ENCODE peak calls at places on chromosomes 5 and 9, in eight cellular contexts. X is heart left ventricle; F is activated naive CD8-positive, alpha-beta T cell treated with anti-CD3 and anti-CD28 coated beads, Interleukin-2, amount 50 U/mL, for 16 hours; D is GM13976; U is AG08395; W is neural progenitor cell; E is activated naive CD4-positive, alpha-beta T cell treated with Interleukin-2 at 50 U/mL for 16 hours; M is AG10803. N is an unnamed sample.

GRCh38 chr5:172455511-172456061 is 1.3 kb upstream of the SH3PXD2B start:
- DNase-seq in D (no peak), X (no peak), M (peak), U (peak), E (no peak), W (peak), F (no peak), N (no peak)

GRCh38 chr9:83981126-83981871 is 694 bp downstream of the RMI1 start:
- DNase-seq in M (peak), F (no peak), W (peak), E (no peak), U (peak), D (peak), X (peak), N (peak)

GRCh38 chr5:20497356-20497755 is 509.4 kb upstream of the CDH18 start:
- DNase-seq in M (no peak), W (no peak), D (no peak), E (no peak), F (no peak), U (no peak), X (no peak), N (no peak)

GRCh38 chr5:69032009-69032408 is 61.8 kb upstream of the SLC30A5 start:
- DNase-seq in M (no peak), F (no peak), U (no peak), E (no peak), W (peak), X (no peak), D (no peak), N (no peak)

GRCh38 chr5:56934325-56934724 is 17.6 kb downstream of the MIER3 start:
- DNase-seq in W (no peak), D (no peak), E (no peak), X (no peak), U (no peak), F (no peak), M (no peak), N (no peak)

GRCh38 chr5:125199968-125200841 is 453.8 kb upstream of the ZNF608 start:
- DNase-seq in U (peak), F (no peak), E (no peak), M (no peak), W (peak), D (no peak), X (no peak), N (peak)

GRCh38 chr5:115166744-115167393 is 2.8 kb downstream of the TRIM36 start:
- DNase-seq in F (no peak), X (no peak), U (no peak), W (no peak), D (no peak), E (no peak), M (no peak), N (no peak)

GRCh38 chr9:85483214-85483613 is 258.5 kb downstream of the AGTPBP1 start:
- DNase-seq in D (no peak), F (no peak), W (no peak), X (no peak), E (no peak), M (no peak), U (no peak), N (peak)

GRCh38 chr9:121288557-121288873 is 20.6 kb downstream of the GSN start:
- DNase-seq in X (no peak), W (no peak), U (no peak), F (no peak), D (no peak), M (no peak), E (no peak), N (no peak)

GRCh38 chr9:129333961-129334743 is 156.1 kb upstream of the IER5L start:
- DNase-seq in U (peak), D (no peak), E (no peak), M (peak), W (peak), X (peak), F (no peak), N (no peak)

GRCh38 chr9:110960288-110960687 is 78.0 kb downstream of the LPAR1 start:
- DNase-seq in F (no peak), W (no peak), E (no peak), M (no peak), X (no peak), U (no peak), D (no peak), N (no peak)

GRCh38 chr5:101520417-101520816 is 617.3 kb upstream of the ST8SIA4 start:
- DNase-seq in M (no peak), E (no peak), D (no peak), X (no peak), U (no peak), F (no peak), W (no peak), N (no peak)

GRCh38 chr9:89576404-89576824 is 28.4 kb upstream of the GADD45G start:
- DNase-seq in M (peak), W (peak), D (no peak), E (no peak), U (peak), F (no peak), X (no peak), N (peak)

GRCh38 chr9:1057910-1058309 is 7.8 kb downstream of the DMRT2 start:
- DNase-seq in D (no peak), F (no peak), X (no peak), W (no peak), E (no peak), M (peak), U (no peak), N (no peak)

GRCh38 chr5:138626333-138626944 is 51.2 kb upstream of the HSPA9 start:
- DNase-seq in M (no peak), E (no peak), F (no peak), U (no peak), X (no peak), W (no peak), D (no peak), N (no peak)

GRCh38 chr5:174920906-174921550 is 196.6 kb downstream of the MSX2 start:
- DNase-seq in F (no peak), U (no peak), E (no peak), W (peak), M (no peak), X (no peak), D (no peak), N (no peak)

GRCh38 chr5:154133591-154133990 is 56.9 kb upstream of the GALNT10 start:
- DNase-seq in D (no peak), W (peak), X (no peak), M (no peak), U (no peak), E (no peak), F (no peak), N (no peak)

GRCh38 chr5:162654661-162655406 is 587.3 kb downstream of the GABRG2 start:
- DNase-seq in E (no peak), X (no peak), F (no peak), W (no peak), U (no peak), D (no peak), M (no peak), N (no peak)

GRCh38 chr5:14848385-14848784 is 23.2 kb downstream of the ANKH start:
- DNase-seq in D (no peak), U (no peak), M (no peak), W (no peak), E (no peak), X (no peak), F (no peak), N (no peak)

GRCh38 chr5:60102961-60103683 is 209.6 kb upstream of the PDE4D start:
- DNase-seq in W (no peak), D (no peak), M (peak), X (no peak), U (peak), E (no peak), F (no peak), N (no peak)

GRCh38 chr5:61768692-61769281 is 436.7 kb downstream of the ZSWIM6 start:
- DNase-seq in U (no peak), D (peak), E (no peak), W (peak), X (no peak), M (no peak), F (no peak), N (peak)

GRCh38 chr9:76143834-76144233 is 250.4 kb downstream of the RFK start:
- DNase-seq in X (no peak), M (no peak), U (no peak), F (no peak), W (no peak), D (no peak), E (no peak), N (no peak)

GRCh38 chr9:86321373-86321772 is 32.8 kb downstream of the TUT7 start:
- DNase-seq in X (no peak), U (peak), W (no peak), D (no peak), F (no peak), M (peak), E (no peak), N (no peak)

GRCh38 chr9:94761506-94761905 is 35.0 kb downstream of the AOPEP start:
- DNase-seq in X (no peak), F (no peak), M (no peak), D (peak), W (no peak), U (no peak), E (no peak), N (peak)

GRCh38 chr9:129007766-129008468 is 20.2 kb downstream of the SH3GLB2 start:
- DNase-seq in M (no peak), U (no peak), X (no peak), E (no peak), F (no peak), W (no peak), D (peak), N (no peak)

GRCh38 chr5:39986614-39987013 is 561.8 kb upstream of the DAB2 start:
- DNase-seq in E (no peak), X (no peak), U (no peak), M (peak), F (no peak), D (no peak), W (no peak), N (no peak)

GRCh38 chr9:136142416-136142800 is 23.7 kb upstream of the TMEM250 start:
- DNase-seq in U (no peak), D (no peak), M (no peak), X (no peak), E (no peak), W (no peak), F (no peak), N (no peak)

GRCh38 chr9:109441296-109441695 is 56.8 kb downstream of the PTPN3 start:
- DNase-seq in W (peak), D (no peak), M (no peak), E (no peak), F (no peak), X (no peak), U (no peak), N (peak)

GRCh38 chr5:87127956-87128687 is 139.6 kb upstream of the RASA1 start:
- DNase-seq in U (no peak), W (no peak), D (no peak), F (no peak), E (no peak), M (peak), X (no peak), N (no peak)

GRCh38 chr5:136001531-136001930 is 27.3 kb upstream of the TGFBI start:
- DNase-seq in M (peak), D (no peak), X (peak), W (peak), U (peak), E (no peak), F (no peak), N (no peak)

GRCh38 chr5:135295852-135296251 is 103.2 kb downstream of the MACROH2A1 start:
- DNase-seq in F (no peak), D (no peak), W (no peak), X (no peak), U (no peak), M (no peak), E (no peak), N (no peak)

GRCh38 chr5:94010814-94011213 is 269.4 kb upstream of the POU5F2 start:
- DNase-seq in F (no peak), U (no peak), E (no peak), W (no peak), X (no peak), D (no peak), M (no peak), N (no peak)

GRCh38 chr9:124574534-124574933 is 67.3 kb upstream of the NR5A1 start:
- DNase-seq in X (no peak), U (no peak), M (no peak), D (no peak), E (no peak), F (no peak), W (no peak), N (no peak)

GRCh38 chr9:72858089-72858912 is 94.6 kb downstream of the ALDH1A1 start:
- DNase-seq in U (peak), M (peak), W (peak), X (peak), D (no peak), E (no peak), F (no peak), N (no peak)

GRCh38 chr9:115691097-115691496 is 462.5 kb upstream of the PAPPA start:
- DNase-seq in F (no peak), D (no peak), U (peak), M (peak), E (no peak), W (no peak), X (no peak), N (no peak)

GRCh38 chr5:26948921-26949320 is 89.5 kb downstream of the CDH9 start:
- DNase-seq in F (no peak), D (no peak), E (no peak), W (no peak), M (no peak), U (no peak), X (no peak), N (no peak)

GRCh38 chr9:93205896-93206575 is 22.1 kb downstream of the WNK2 start:
- DNase-seq in W (no peak), D (no peak), U (no peak), E (no peak), X (no peak), F (no peak), M (no peak), N (no peak)